ENCODE peak calls at places on chromosomes 4 and X, in seven cellular contexts. One of them, this sample, is unnamed.

GRCh38 chr4:47562297-47562696 is 77.2 kb downstream of the ATP10D start:
- DNase-seq in breast epithelium: no peak
- DNase-seq in transverse colon: no peak
- DNase-seq in K562: no peak
- DNase-seq in endothelial cell of umbilical vein: no peak
- DNase-seq in upper lobe of left lung: no peak
- DNase-seq in stomach: no peak
- DNase-seq in this sample: no peak

GRCh38 chr4:88177981-88178632 is 19.7 kb upstream of the ABCG2 start:
- DNase-seq in transverse colon: peak
- DNase-seq in breast epithelium: no peak
- DNase-seq in stomach: no peak
- DNase-seq in upper lobe of left lung: no peak
- DNase-seq in K562: peak
- DNase-seq in endothelial cell of umbilical vein: peak
- DNase-seq in this sample: no peak

GRCh38 chrX:100812216-100813158 is 7.7 kb upstream of the CSTF2 start:
- DNase-seq in transverse colon: peak
- DNase-seq in upper lobe of left lung: no peak
- DNase-seq in breast epithelium: no peak
- DNase-seq in endothelial cell of umbilical vein: no peak
- DNase-seq in K562: no peak
- DNase-seq in stomach: no peak
- DNase-seq in this sample: no peak

GRCh38 chrX:144809025-144809424 is 438.3 kb upstream of the SPANXN1 start:
- DNase-seq in stomach: no peak
- DNase-seq in transverse colon: no peak
- DNase-seq in upper lobe of left lung: no peak
- DNase-seq in K562: no peak
- DNase-seq in breast epithelium: no peak
- DNase-seq in endothelial cell of umbilical vein: no peak
- DNase-seq in this sample: no peak

GRCh38 chr4:159273126-159273438 is 170.2 kb downstream of the RAPGEF2 start:
- DNase-seq in transverse colon: no peak
- DNase-seq in upper lobe of left lung: no peak
- DNase-seq in breast epithelium: no peak
- DNase-seq in stomach: no peak
- DNase-seq in K562: no peak
- DNase-seq in endothelial cell of umbilical vein: peak
- DNase-seq in this sample: no peak

GRCh38 chr4:174394915-174395314 is 111.2 kb downstream of the CEP44 start:
- DNase-seq in breast epithelium: no peak
- DNase-seq in transverse colon: no peak
- DNase-seq in endothelial cell of umbilical vein: no peak
- DNase-seq in stomach: no peak
- DNase-seq in K562: no peak
- DNase-seq in upper lobe of left lung: no peak
- DNase-seq in this sample: no peak

GRCh38 chr4:41319553-41319952 is 62.8 kb downstream of the UCHL1 start:
- DNase-seq in endothelial cell of umbilical vein: no peak
- DNase-seq in upper lobe of left lung: no peak
- DNase-seq in stomach: no peak
- DNase-seq in breast epithelium: no peak
- DNase-seq in transverse colon: no peak
- DNase-seq in K562: no peak
- DNase-seq in this sample: no peak

GRCh38 chrX:13266641-13267420 is 53.0 kb downstream of the ATXN3L start:
- DNase-seq in endothelial cell of umbilical vein: no peak
- DNase-seq in upper lobe of left lung: no peak
- DNase-seq in stomach: no peak
- DNase-seq in transverse colon: no peak
- DNase-seq in breast epithelium: no peak
- DNase-seq in K562: no peak
- DNase-seq in this sample: no peak

GRCh38 chr4:48778431-48779094 is 1.5 kb downstream of the FRYL start:
- DNase-seq in endothelial cell of umbilical vein: peak
- DNase-seq in K562: no peak
- DNase-seq in stomach: no peak
- DNase-seq in transverse colon: no peak
- DNase-seq in upper lobe of left lung: no peak
- DNase-seq in breast epithelium: no peak
- DNase-seq in this sample: no peak

GRCh38 chrX:28651186-28651585 is 63.9 kb downstream of the IL1RAPL1 start:
- DNase-seq in stomach: no peak
- DNase-seq in breast epithelium: no peak
- DNase-seq in K562: no peak
- DNase-seq in upper lobe of left lung: no peak
- DNase-seq in endothelial cell of umbilical vein: no peak
- DNase-seq in transverse colon: no peak
- DNase-seq in this sample: no peak

GRCh38 chr4:42865572-42866189 is 26.8 kb upstream of the GRXCR1 start:
- DNase-seq in stomach: peak
- DNase-seq in endothelial cell of umbilical vein: peak
- DNase-seq in transverse colon: peak
- DNase-seq in upper lobe of left lung: no peak
- DNase-seq in breast epithelium: no peak
- DNase-seq in K562: peak
- DNase-seq in this sample: no peak

GRCh38 chrX:7120578-7121219 is 26.8 kb upstream of the STS start:
- DNase-seq in transverse colon: peak
- DNase-seq in stomach: no peak
- DNase-seq in upper lobe of left lung: no peak
- DNase-seq in endothelial cell of umbilical vein: peak
- DNase-seq in breast epithelium: no peak
- DNase-seq in K562: no peak
- DNase-seq in this sample: no peak

GRCh38 chrX:53599781-53600396 is 86.6 kb downstream of the HUWE1 start:
- DNase-seq in upper lobe of left lung: no peak
- DNase-seq in breast epithelium: no peak
- DNase-seq in endothelial cell of umbilical vein: peak
- DNase-seq in stomach: no peak
- DNase-seq in K562: no peak
- DNase-seq in transverse colon: no peak
- DNase-seq in this sample: no peak

GRCh38 chrX:1754077-1754476 is 139.2 kb downstream of the ASMT start:
- DNase-seq in endothelial cell of umbilical vein: no peak
- DNase-seq in transverse colon: no peak
- DNase-seq in upper lobe of left lung: no peak
- DNase-seq in stomach: no peak
- DNase-seq in breast epithelium: no peak
- DNase-seq in K562: no peak
- DNase-seq in this sample: no peak

GRCh38 chr4:145482209-145483021 is 762 bp downstream of the SMAD1 start:
- DNase-seq in stomach: peak
- DNase-seq in endothelial cell of umbilical vein: peak
- DNase-seq in K562: no peak
- DNase-seq in transverse colon: peak
- DNase-seq in breast epithelium: peak
- DNase-seq in upper lobe of left lung: peak
- DNase-seq in this sample: peak

GRCh38 chrX:13099121-13099520 is 54.7 kb upstream of the FAM9C start:
- DNase-seq in breast epithelium: no peak
- DNase-seq in upper lobe of left lung: no peak
- DNase-seq in transverse colon: no peak
- DNase-seq in stomach: no peak
- DNase-seq in endothelial cell of umbilical vein: peak
- DNase-seq in K562: no peak
- DNase-seq in this sample: no peak

GRCh38 chr4:102598102-102598758 is 97.1 kb downstream of the NFKB1 start:
- DNase-seq in upper lobe of left lung: no peak
- DNase-seq in stomach: no peak
- DNase-seq in breast epithelium: no peak
- DNase-seq in transverse colon: no peak
- DNase-seq in endothelial cell of umbilical vein: no peak
- DNase-seq in K562: no peak
- DNase-seq in this sample: no peak

GRCh38 chrX:96394566-96394965 is 290.1 kb upstream of the DIAPH2 start:
- DNase-seq in K562: no peak
- DNase-seq in transverse colon: no peak
- DNase-seq in endothelial cell of umbilical vein: no peak
- DNase-seq in stomach: no peak
- DNase-seq in upper lobe of left lung: no peak
- DNase-seq in breast epithelium: no peak
- DNase-seq in this sample: no peak

GRCh38 chrX:104318330-104319009 is 63.7 kb upstream of the ESX1 start:
- DNase-seq in endothelial cell of umbilical vein: peak
- DNase-seq in upper lobe of left lung: no peak
- DNase-seq in stomach: peak
- DNase-seq in breast epithelium: no peak
- DNase-seq in K562: no peak
- DNase-seq in transverse colon: peak
- DNase-seq in this sample: no peak

DNA sequence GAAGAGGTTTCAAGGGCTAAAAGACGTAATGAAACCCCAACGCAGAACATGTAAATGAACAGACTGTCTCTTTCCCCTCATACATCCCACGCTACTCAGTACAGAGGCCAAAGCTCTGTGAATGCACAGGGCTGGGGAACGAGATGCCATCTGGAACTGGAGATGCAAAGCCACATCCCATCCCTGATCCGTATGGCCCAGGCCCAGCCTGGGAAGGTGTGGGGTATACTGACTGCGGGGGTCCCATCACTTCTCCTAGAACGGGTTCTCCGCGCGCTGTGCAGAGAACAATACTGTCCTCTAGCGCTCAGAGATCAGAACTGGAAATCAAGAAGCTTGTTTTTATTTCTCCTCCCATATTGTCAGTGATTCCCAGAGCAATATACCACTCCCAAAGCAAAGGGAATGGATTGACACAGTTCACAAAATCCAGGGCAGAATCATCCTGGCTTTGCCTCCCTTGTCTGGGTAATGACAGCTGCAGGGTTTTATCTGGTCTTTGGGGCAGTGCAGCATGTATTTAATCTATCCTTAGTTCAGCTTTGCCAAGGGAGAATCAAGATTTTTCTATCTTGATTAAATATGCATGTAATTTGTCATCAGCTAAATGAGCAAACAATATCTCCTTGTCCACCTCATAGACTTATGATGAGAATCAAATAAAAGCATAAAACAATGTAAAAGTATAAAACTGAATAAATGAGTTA is 47.3 kb upstream of the TLR3 start:
- DNase-seq in stomach: no peak
- DNase-seq in K562: no peak
- DNase-seq in upper lobe of left lung: no peak
- DNase-seq in endothelial cell of umbilical vein: peak
- DNase-seq in breast epithelium: no peak
- DNase-seq in transverse colon: no peak
- DNase-seq in this sample: no peak
- H3K4me3 ChIP-seq in stomach: no peak
- H3K4me3 ChIP-seq in K562: no peak
- H3K4me3 ChIP-seq in upper lobe of left lung: no peak
- H3K4me3 ChIP-seq in endothelial cell of umbilical vein: no peak
- H3K4me3 ChIP-seq in breast epithelium: peak
- H3K4me3 ChIP-seq in transverse colon: no peak
- H3K4me3 ChIP-seq in this sample: no peak

DNA sequence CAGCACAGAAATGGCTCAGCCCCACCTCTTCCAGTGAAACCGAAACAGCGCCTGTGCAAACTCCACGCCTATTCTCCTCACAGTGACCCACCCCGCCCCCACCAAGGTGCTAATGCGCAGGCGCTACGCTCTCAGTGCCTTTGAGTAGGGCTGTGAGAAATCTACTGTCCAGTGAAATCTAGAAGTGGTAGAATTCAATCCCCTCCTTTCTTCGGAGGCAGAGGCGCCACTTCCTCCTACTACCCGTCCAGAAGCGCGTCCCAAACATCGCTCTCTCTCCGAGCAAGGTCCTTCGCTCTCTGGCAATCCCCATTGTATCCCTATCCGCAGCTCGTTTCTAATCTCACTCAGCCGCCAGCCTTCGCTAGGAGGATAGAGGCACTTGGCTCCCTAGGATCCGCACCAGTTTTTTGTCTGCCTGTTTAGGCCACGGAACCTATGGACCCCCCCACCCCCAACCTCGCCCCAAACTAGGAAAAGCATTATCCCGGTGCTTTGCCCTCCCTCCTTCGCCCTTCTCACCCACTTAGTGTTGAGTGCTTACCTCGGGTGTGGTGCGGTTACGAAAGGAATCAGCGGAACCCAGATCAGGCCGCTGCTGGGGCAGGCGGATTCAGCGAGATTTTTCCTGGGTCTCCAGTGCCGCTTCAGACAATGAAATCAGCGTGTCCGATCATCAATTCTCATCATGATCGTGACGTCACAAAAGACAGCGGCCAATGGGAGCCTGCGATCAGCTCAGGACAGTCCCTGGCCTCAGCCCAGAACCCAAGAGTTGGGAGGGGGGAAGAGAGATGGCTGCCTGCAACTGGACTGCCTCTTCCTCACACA is at the start of gene HDX:
- DNase-seq in breast epithelium: peak
- DNase-seq in upper lobe of left lung: peak
- DNase-seq in transverse colon: peak
- DNase-seq in endothelial cell of umbilical vein: peak
- DNase-seq in stomach: peak
- DNase-seq in K562: no peak
- DNase-seq in this sample: peak
- TF ChIP-seq POLR2AphosphoS5 in breast epithelium: peak
- TF ChIP-seq POLR2AphosphoS5 in upper lobe of left lung: peak
- TF ChIP-seq POLR2AphosphoS5 in transverse colon: peak
- TF ChIP-seq POLR2AphosphoS5 in endothelial cell of umbilical vein: no peak
- TF ChIP-seq POLR2AphosphoS5 in stomach: peak
- TF ChIP-seq POLR2AphosphoS5 in K562: no peak
- TF ChIP-seq POLR2AphosphoS5 in this sample: peak

DNA sequence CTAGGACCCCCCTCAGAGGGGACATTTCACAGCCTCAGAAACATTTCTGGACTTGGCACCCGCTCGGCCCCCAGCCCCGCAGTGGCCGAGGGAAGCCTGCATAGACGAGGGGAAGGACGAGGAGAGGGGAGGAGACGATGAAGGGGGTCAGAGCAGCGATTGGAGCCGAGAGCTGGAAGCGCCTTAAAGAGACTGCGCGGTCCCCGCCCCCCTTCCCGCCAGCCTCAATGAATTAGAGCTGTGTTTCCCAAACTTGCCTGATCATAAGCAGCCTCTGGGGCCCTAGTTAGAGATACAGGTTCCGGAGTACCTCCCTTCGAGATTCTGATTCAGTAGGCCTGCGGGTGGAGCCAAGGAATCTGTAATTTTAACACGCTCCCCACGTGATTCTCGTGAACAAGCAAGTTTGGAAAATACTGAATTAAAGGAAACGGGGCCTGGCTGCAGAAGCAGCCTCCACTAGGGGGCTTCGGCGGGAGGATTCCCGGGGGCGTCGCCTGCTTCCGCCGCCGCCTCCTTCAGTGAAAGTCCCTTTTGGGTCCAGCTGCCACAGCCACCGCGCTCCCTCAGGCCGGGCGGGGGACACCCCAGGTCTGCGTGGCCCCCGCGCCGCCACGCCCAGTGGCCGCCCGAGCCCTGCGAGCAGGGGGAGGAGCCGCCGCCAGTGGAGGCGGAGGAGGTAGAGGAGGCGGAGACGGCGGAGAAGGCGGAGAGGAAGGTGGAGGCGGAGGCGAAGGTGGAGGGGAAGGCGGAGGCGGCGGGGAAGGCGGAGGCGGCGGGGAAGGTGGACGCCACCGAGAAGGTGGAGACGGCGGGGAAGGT is at the start of gene USP27X:
- DNase-seq in endothelial cell of umbilical vein: peak
- DNase-seq in stomach: peak
- DNase-seq in breast epithelium: peak
- DNase-seq in K562: peak
- DNase-seq in transverse colon: peak
- DNase-seq in upper lobe of left lung: peak
- DNase-seq in this sample: peak
- TF ChIP-seq POLR2A in endothelial cell of umbilical vein: no peak
- TF ChIP-seq POLR2A in stomach: peak
- TF ChIP-seq POLR2A in breast epithelium: peak
- TF ChIP-seq POLR2A in K562: no peak
- TF ChIP-seq POLR2A in transverse colon: peak
- TF ChIP-seq POLR2A in upper lobe of left lung: peak
- TF ChIP-seq POLR2A in this sample: no peak

GRCh38 chr4:52051213-52051614 is at the start of gene SPATA18:
- DNase-seq in breast epithelium: peak
- DNase-seq in K562: no peak
- DNase-seq in endothelial cell of umbilical vein: no peak
- DNase-seq in stomach: peak
- DNase-seq in transverse colon: peak
- DNase-seq in upper lobe of left lung: peak
- DNase-seq in this sample: peak
- H3K4me3 ChIP-seq in breast epithelium: peak
- H3K4me3 ChIP-seq in K562: no peak
- H3K4me3 ChIP-seq in endothelial cell of umbilical vein: peak
- H3K4me3 ChIP-seq in stomach: peak
- H3K4me3 ChIP-seq in transverse colon: peak
- H3K4me3 ChIP-seq in upper lobe of left lung: peak
- H3K4me3 ChIP-seq in this sample: peak